ENCODE peak calls at places on chromosomes 12 and 14, in seven cellular contexts. K is effector CD8-positive, alpha-beta T cell; X is mesothelial cell of epicardium; M is cerebellum; E is cardiac septum; Q is COR-L47; R is glutamatergic neuron. C is an unnamed sample.

GRCh38 chr14:58280954-58281787 is 17.2 kb upstream of the ARID4A start:
- DNase-seq in M (peak), R (no peak), X (no peak), E (no peak), K (no peak), Q (no peak), C (no peak)

GRCh38 chr12:51915951-51916350 is 8.6 kb downstream of the ACVRL1 start:
- DNase-seq in X (no peak), M (no peak), Q (no peak), E (peak), R (no peak), K (no peak), C (no peak)

GRCh38 chr12:128853321-128854197 is at the start of gene GLT1D1:
- DNase-seq in M (peak), R (peak), K (no peak), X (peak), Q (no peak), E (no peak), C (peak)

GRCh38 chr12:46493352-46494209 is 121.0 kb upstream of the SLC38A2 start:
- DNase-seq in K (no peak), E (no peak), M (no peak), X (no peak), R (no peak), Q (no peak), C (no peak)

GRCh38 chr14:91693342-91693741 is 38.5 kb downstream of the CATSPERB start:
- DNase-seq in X (no peak), R (no peak), E (no peak), K (no peak), M (no peak), Q (no peak), C (no peak)

GRCh38 chr14:50808053-50808452 is 22.9 kb downstream of the NIN start:
- DNase-seq in X (no peak), K (no peak), Q (no peak), E (no peak), M (no peak), R (no peak), C (no peak)

GRCh38 chr14:68813318-68813838 is 20.5 kb upstream of the ZFP36L1 start:
- DNase-seq in Q (no peak), M (no peak), E (no peak), K (no peak), R (no peak), X (no peak), C (no peak)

GRCh38 chr12:104782296-104782695 is 175.8 kb downstream of the SLC41A2 start:
- DNase-seq in Q (no peak), X (no peak), R (no peak), E (no peak), M (no peak), K (no peak), C (no peak)

GRCh38 chr14:63487724-63488123 is 55.5 kb downstream of the PPP2R5E start:
- DNase-seq in K (no peak), E (no peak), X (no peak), R (no peak), Q (no peak), M (no peak), C (no peak)

GRCh38 chr14:29681308-29681707 is 246.3 kb downstream of the PRKD1 start:
- DNase-seq in Q (no peak), E (no peak), R (no peak), K (no peak), M (no peak), X (no peak), C (no peak)

GRCh38 chr12:108099085-108099484 is 30.0 kb upstream of the WSCD2 start:
- DNase-seq in R (no peak), K (no peak), Q (no peak), M (peak), X (no peak), E (no peak), C (no peak)

GRCh38 chr14:32560213-32560857 is 231.2 kb downstream of the AKAP6 start:
- DNase-seq in X (peak), E (no peak), R (peak), M (peak), Q (peak), K (no peak), C (peak)

C was measured in neural crest cell.